ENCODE peak calls at places on chromosome 1, in seven cellular contexts. Z, Y, L, T, F, I and V are unnamed samples.

GRCh38 chr1:3310718-3311400 is 143.6 kb upstream of the ARHGEF16 start:
- DNase-seq in Z (no peak), Y (no peak), L (no peak), T (no peak), F (no peak), I (no peak), V (no peak)

GRCh38 chr1:171611306-171611705 is 10.7 kb upstream of the MYOCOS start:
- DNase-seq in Z (no peak), Y (no peak), L (no peak), T (no peak), F (no peak), I (no peak), V (no peak)

GRCh38 chr1:36224537-36225297 is 474 bp downstream of the THRAP3 start:
- DNase-seq in Z (peak; percentile 88), Y (peak; percentile 84), L (no peak), T (no peak), F (peak; percentile 89), I (peak; percentile 61), V (peak; percentile 46)

GRCh38 chr1:230283678-230284077 is 142.5 kb downstream of the PGBD5 start:
- DNase-seq in Z (no peak), Y (no peak), L (no peak), T (no peak), F (no peak), I (no peak), V (no peak)

GRCh38 chr1:245512980-245513578 is 358.3 kb downstream of the KIF26B start:
- DNase-seq in Z (no peak), Y (peak; percentile 78), L (peak; percentile 55), T (no peak), F (no peak), I (no peak), V (no peak)

GRCh38 chr1:73674945-73675561 is 522.9 kb downstream of the LRRIQ3 start:
- DNase-seq in Z (no peak), Y (peak; percentile 14), L (no peak), T (no peak), F (no peak), I (no peak), V (peak; percentile 1)

GRCh38 chr1:21378705-21379494 is 61.0 kb upstream of the NBPF3 start:
- DNase-seq in Z (no peak), Y (no peak), L (no peak), T (no peak), F (no peak), I (no peak), V (no peak)

GRCh38 chr1:226002667-226003501 is 3.7 kb upstream of the SDE2 start:
- DNase-seq in Z (peak; percentile 80), Y (peak; percentile 30), L (peak; percentile 81), T (no peak), F (no peak), I (peak; percentile 46), V (peak; percentile 46)

GRCh38 chr1:7541629-7542028 is 229.5 kb upstream of the VAMP3 start:
- DNase-seq in Z (no peak), Y (no peak), L (peak; percentile 43), T (no peak), F (no peak), I (no peak), V (no peak)

GRCh38 chr1:101360506-101360905 is 123.7 kb downstream of the S1PR1 start:
- DNase-seq in Z (no peak), Y (no peak), L (no peak), T (no peak), F (no peak), I (no peak), V (no peak)

GRCh38 chr1:233224291-233224690 is 71.2 kb downstream of the PCNX2 start:
- DNase-seq in Z (no peak), Y (no peak), L (no peak), T (no peak), F (no peak), I (no peak), V (no peak)

GRCh38 chr1:152374451-152374850 is 14.6 kb upstream of the FLG2 start:
- DNase-seq in Z (no peak), Y (no peak), L (no peak), T (no peak), F (no peak), I (no peak), V (no peak)

GRCh38 chr1:8477199-8477982 is 159.5 kb downstream of the SLC45A1 start:
- DNase-seq in Z (no peak), Y (no peak), L (no peak), T (peak; percentile 93), F (no peak), I (no peak), V (no peak)

GRCh38 chr1:219316066-219316465 is 142.4 kb downstream of the LYPLAL1 start:
- DNase-seq in Z (no peak), Y (no peak), L (no peak), T (no peak), F (no peak), I (no peak), V (no peak)

GRCh38 chr1:113980120-113980519 is 846 bp downstream of the OLFML3 start:
- DNase-seq in Z (no peak), Y (no peak), L (no peak), T (no peak), F (no peak), I (no peak), V (peak; percentile 50)

GRCh38 chr1:179298952-179299351 is 5.4 kb downstream of the SOAT1 start:
- DNase-seq in Z (no peak), Y (no peak), L (no peak), T (peak; percentile 40), F (no peak), I (no peak), V (no peak)

GRCh38 chr1:109466100-109466439 is 276 bp upstream of the SYPL2 start:
- DNase-seq in Z (no peak), Y (no peak), L (no peak), T (no peak), F (no peak), I (no peak), V (no peak)

GRCh38 chr1:33459766-33460543 is 12.5 kb upstream of the ZSCAN20 start:
- DNase-seq in Z (no peak), Y (no peak), L (no peak), T (no peak), F (no peak), I (no peak), V (no peak)

GRCh38 chr1:93591833-93592635 is 89.6 kb downstream of the BCAR3 start:
- DNase-seq in Z (no peak), Y (peak; percentile 85), L (peak; percentile 35), T (peak; percentile 46), F (peak; percentile 90), I (no peak), V (no peak)

GRCh38 chr1:207971511-207972224 is 60.7 kb upstream of the CD34 start:
- DNase-seq in Z (no peak), Y (no peak), L (no peak), T (no peak), F (no peak), I (no peak), V (no peak)

GRCh38 chr1:232904566-232904965 is 45.8 kb upstream of the NTPCR start:
- DNase-seq in Z (no peak), Y (no peak), L (no peak), T (no peak), F (no peak), I (no peak), V (no peak)

GRCh38 chr1:21822349-21822748 is 10.3 kb downstream of the LDLRAD2 start:
- DNase-seq in Z (peak; percentile 72), Y (peak; percentile 66), L (peak; percentile 96), T (no peak), F (no peak), I (no peak), V (no peak)

GRCh38 chr1:219567341-219567947 is 45.5 kb downstream of the ZC3H11B start:
- DNase-seq in Z (no peak), Y (peak; percentile 26), L (no peak), T (peak; percentile 13), F (peak; percentile 20), I (peak; percentile 21), V (peak; percentile 33)

GRCh38 chr1:31170486-31170735 is 69.3 kb downstream of the NKAIN1 start:
- DNase-seq in Z (no peak), Y (no peak), L (no peak), T (no peak), F (no peak), I (no peak), V (no peak)

GRCh38 chr1:241105118-241105517 is 251.9 kb downstream of the RGS7 start:
- DNase-seq in Z (no peak), Y (no peak), L (no peak), T (no peak), F (no peak), I (no peak), V (no peak)

DNA sequence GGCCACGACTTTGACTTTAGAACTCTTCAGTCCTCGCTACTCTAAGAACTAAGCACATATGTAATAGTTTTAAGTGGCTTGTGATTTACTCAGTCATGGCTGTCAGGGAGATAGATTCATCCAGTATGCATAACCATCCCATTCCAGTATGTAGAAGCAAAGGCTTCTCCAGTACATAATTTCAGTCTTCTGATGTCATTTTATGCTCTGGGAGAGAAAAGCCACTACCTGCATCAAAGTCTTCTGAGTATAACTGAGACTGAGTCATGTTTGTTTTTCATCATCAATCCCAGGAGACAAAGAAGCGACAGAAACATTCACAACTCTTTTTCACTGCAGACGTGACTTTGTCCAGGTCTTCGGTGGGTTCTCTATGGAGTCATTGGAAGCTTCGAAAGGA is 885.8 kb downstream of the PLA2G4A start:
- DNase-seq in Z (no peak), Y (no peak), L (no peak), T (no peak), F (no peak), I (no peak), V (no peak)
- TF ChIP-seq JUND in Z (no peak), Y (no peak), L (no peak), T (no peak), F (no peak), I (no peak), V (no peak)

GRCh38 chr1:10755977-10756521 is 40.4 kb downstream of the CASZ1 start:
- DNase-seq in Z (no peak), Y (peak; percentile 89), L (peak; percentile 80), T (no peak), F (no peak), I (no peak), V (no peak)
- TF ChIP-seq JUND in Z (no peak), Y (no peak), L (no peak), T (no peak), F (no peak), I (no peak), V (no peak)

DNA sequence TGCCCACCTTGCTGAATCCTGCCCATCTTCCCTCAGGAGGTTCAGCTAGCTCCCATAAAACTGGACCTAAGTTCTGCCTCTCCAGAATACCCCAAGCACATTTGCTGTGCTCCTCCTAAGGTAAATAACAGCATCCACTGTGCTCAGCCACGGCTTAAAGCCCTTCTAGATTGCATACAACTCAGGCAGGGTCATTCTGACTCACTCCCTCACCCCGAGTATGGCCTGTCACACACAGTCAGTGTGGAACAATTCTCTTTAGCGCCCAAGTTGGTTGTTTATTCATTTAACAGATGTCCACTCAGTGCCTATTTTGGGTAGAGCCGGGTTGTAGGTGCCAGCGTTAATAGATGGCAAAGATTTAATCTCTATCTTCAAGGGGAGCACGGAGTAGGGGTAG is 147.5 kb upstream of the EDN2 start:
- DNase-seq in Z (no peak), Y (no peak), L (no peak), T (no peak), F (no peak), I (no peak), V (no peak)
- TF ChIP-seq JUND in Z (no peak), Y (peak; percentile 47), L (no peak), T (no peak), F (no peak), I (no peak), V (no peak)

DNA sequence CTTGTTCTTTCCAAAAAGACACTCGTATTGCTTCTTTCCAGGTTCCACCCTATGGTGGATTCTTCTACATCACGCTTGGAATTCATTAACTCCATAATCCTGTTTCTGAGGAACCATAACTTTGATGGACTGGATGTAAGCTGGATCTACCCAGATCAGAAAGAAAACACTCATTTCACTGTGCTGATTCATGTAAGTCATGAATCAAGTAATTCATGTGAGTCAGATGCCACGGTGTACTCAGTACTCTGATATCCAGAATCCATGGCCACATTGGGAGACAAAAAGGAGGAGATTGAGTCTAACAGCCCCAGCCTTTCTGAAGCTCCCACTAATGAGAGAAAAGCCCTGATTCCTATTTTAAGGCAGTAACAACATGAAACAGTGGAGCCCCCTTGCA is 7.4 kb downstream of the CHI3L2 start:
- DNase-seq in Z (no peak), Y (no peak), L (no peak), T (no peak), F (no peak), I (no peak), V (no peak)
- TF ChIP-seq JUND in Z (no peak), Y (peak; percentile 38), L (no peak), T (no peak), F (no peak), I (no peak), V (no peak)